ENCODE peak calls at places on chromosomes 16 and 17, in seven cellular contexts. R is stomach, Q is upper lobe of left lung, I is GM12891, C is H1, N is SK-N-MC, A is HCT116. U is an unnamed sample.

GRCh38 chr16:66324785-66325184 is 41.7 kb upstream of the CDH5 start:
- DNase-seq in R (no peak), Q (peak), I (no peak), C (peak), N (no peak), A (peak), U (no peak)

GRCh38 chr17:8859029-8859803 is 8.3 kb downstream of the PIK3R6 start:
- DNase-seq in R (no peak), Q (no peak), I (no peak), C (no peak), N (no peak), A (no peak), U (no peak)

GRCh38 chr17:45063198-45063597 is 2.1 kb downstream of the NMT1 start:
- DNase-seq in R (no peak), Q (no peak), I (no peak), C (no peak), N (no peak), A (no peak), U (no peak)

GRCh38 chr17:34797724-34798123 is 163.5 kb downstream of the CCT6B start:
- DNase-seq in R (no peak), Q (no peak), I (no peak), C (peak), N (no peak), A (no peak), U (no peak)

GRCh38 chr16:88759245-88759975 is 25.6 kb downstream of the PIEZO1 start:
- DNase-seq in R (peak), Q (no peak), I (no peak), C (no peak), N (no peak), A (no peak), U (peak)

GRCh38 chr16:53465606-53466290 is 31.5 kb downstream of the RBL2 start:
- DNase-seq in R (no peak), Q (no peak), I (no peak), C (no peak), N (no peak), A (peak), U (no peak)

GRCh38 chr16:306911-307370 is 24.0 kb downstream of the PDIA2 start:
- DNase-seq in R (no peak), Q (no peak), I (no peak), C (no peak), N (no peak), A (no peak), U (no peak)

GRCh38 chr16:22782299-22782698 is 31.7 kb upstream of the HS3ST2 start:
- DNase-seq in R (no peak), Q (no peak), I (no peak), C (no peak), N (no peak), A (no peak), U (no peak)

GRCh38 chr16:85123891-85124635 is 11.8 kb upstream of the CIBAR2 start:
- DNase-seq in R (no peak), Q (peak), I (no peak), C (peak), N (no peak), A (no peak), U (peak)

GRCh38 chr16:66359811-66360608 is 6.5 kb upstream of the CDH5 start:
- DNase-seq in R (no peak), Q (no peak), I (no peak), C (no peak), N (no peak), A (no peak), U (no peak)

GRCh38 chr17:56594528-56595418 is 1.3 kb downstream of the NOG start:
- DNase-seq in R (no peak), Q (peak), I (peak), C (no peak), N (no peak), A (no peak), U (no peak)

GRCh38 chr17:61749823-61750404 is 113.4 kb downstream of the BRIP1 start:
- DNase-seq in R (no peak), Q (no peak), I (no peak), C (no peak), N (no peak), A (no peak), U (no peak)

GRCh38 chr17:81349397-81350319 is 45.6 kb upstream of the BAHCC1 start:
- DNase-seq in R (no peak), Q (no peak), I (no peak), C (no peak), N (no peak), A (peak), U (no peak)

GRCh38 chr16:53282975-53283946 is 151.0 kb upstream of the RBL2 start:
- DNase-seq in R (no peak), Q (no peak), I (no peak), C (no peak), N (peak), A (peak), U (no peak)

GRCh38 chr16:68792465-68793324 is 50.6 kb upstream of the TANGO6 start:
- DNase-seq in R (peak), Q (no peak), I (no peak), C (no peak), N (no peak), A (no peak), U (peak)

GRCh38 chr17:1542316-1542715 is 20.3 kb downstream of the PITPNA start:
- DNase-seq in R (no peak), Q (no peak), I (no peak), C (no peak), N (no peak), A (no peak), U (no peak)

GRCh38 chr17:29574732-29575510 is 6.4 kb downstream of the TP53I13 start:
- DNase-seq in R (peak), Q (no peak), I (no peak), C (no peak), N (no peak), A (no peak), U (peak)

GRCh38 chr17:42618442-42619150 is 9.1 kb downstream of the TUBG1 start:
- DNase-seq in R (peak), Q (no peak), I (peak), C (no peak), N (no peak), A (no peak), U (peak)

GRCh38 chr16:48330847-48331204 is 54.4 kb downstream of the SIAH1 start:
- DNase-seq in R (no peak), Q (no peak), I (no peak), C (no peak), N (no peak), A (no peak), U (no peak)

GRCh38 chr17:75240394-75241142 is 20.8 kb downstream of the GGA3 start:
- DNase-seq in R (no peak), Q (peak), I (peak), C (no peak), N (no peak), A (peak), U (no peak)

GRCh38 chr16:57240872-57241271 is 4.2 kb upstream of the ARL2BP start:
- DNase-seq in R (no peak), Q (no peak), I (no peak), C (no peak), N (no peak), A (no peak), U (no peak)
- TF ChIP-seq POLR2AphosphoS5 in R (no peak), Q (no peak), I (no peak), C (no peak), N (no peak), A (no peak), U (no peak)

DNA sequence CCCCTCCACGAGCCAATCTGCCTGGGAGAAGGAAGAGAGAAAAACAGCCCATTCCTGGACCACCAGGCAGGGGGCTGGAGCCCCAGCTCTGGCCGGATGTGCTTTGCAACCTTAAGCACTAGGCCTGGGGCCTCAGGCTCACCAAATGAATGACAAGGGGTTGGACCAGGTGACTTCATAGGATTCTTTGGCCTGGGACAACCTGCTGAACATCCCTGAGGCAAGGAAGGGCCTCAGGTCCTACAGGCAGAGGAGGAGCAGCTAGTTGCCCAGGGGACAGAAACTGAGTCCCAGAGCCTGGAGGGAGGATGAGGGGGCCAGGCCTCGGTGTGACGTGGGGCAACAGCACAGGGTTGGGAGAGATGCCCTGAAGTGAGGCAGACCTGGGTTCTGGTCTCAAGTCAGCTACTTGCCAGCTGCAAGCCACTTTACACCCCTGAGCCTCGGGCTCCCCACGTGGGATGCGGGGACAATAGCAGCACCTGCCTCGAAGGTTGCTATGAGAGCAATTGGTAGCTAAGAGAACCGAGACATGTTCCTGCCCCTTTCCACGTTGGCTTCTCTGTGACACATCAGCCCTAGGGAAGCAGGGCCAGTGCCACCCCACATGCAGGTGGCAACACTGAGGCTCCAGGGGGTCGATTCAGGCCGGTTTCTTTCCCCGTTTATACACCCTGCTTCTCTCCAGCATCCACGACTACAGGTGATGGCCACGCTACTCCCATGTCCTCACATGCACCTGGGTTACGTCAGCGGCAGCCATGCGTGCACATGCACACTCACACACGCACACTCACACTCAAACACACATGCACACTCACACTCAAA is 42.6 kb downstream of the CFAP20 start:
- DNase-seq in R (no peak), Q (no peak), I (no peak), C (no peak), N (no peak), A (no peak), U (no peak)
- TF ChIP-seq POLR2AphosphoS5 in R (no peak), Q (no peak), I (no peak), C (no peak), N (no peak), A (no peak), U (no peak)

DNA sequence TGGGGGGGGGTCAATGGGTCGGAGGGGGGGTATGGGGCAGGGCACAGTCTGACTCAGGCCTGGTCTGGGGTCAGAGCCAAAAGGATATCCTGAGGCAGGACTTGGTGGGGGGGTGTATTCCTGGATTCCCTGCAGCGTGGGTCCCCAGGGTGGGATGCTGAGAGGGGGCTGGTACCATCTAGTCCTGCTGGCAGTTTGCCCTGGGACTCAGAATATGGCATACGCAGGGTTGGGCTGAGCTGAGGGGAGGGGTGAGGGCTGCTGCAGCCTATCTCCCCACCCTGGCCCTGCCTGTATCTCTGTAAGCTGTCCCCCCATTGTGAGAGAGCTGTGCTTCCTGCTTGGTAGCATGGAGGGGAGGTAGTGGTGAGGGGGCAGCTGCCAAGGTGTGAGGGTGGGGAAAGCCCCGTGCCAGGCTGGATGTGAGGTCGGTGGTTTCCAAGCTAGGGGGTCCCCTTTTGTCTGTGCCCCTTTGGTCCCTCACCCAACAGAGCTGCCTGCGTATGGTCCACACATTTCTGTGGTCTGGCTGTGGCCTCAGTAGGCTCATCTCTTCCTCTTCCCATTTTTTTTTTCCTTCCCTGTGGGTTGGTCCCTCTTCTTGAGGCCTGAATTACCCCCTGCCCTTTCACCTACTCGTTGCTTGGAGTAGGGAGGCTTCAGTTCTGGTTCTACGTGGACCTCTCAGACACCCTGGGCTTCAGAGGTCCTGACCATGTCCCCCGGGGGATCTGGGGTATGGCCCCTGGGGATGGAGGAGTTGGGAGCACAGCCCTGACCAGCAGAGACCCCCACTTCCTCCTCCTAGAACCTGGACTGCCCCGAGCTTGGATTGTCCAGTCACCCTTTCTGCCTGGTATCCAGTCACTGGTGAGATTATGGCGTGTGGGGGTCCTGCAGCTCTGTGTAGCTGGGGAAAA is 15.0 kb downstream of the RARA start:
- DNase-seq in R (no peak), Q (no peak), I (no peak), C (no peak), N (no peak), A (no peak), U (peak)
- TF ChIP-seq POLR2AphosphoS5 in R (no peak), Q (peak), I (no peak), C (no peak), N (no peak), A (no peak), U (no peak)

GRCh38 chr16:77112701-77113100 is 78.3 kb upstream of the MON1B start:
- DNase-seq in R (no peak), Q (no peak), I (no peak), C (no peak), N (no peak), A (no peak), U (no peak)

GRCh38 chr16:77113835-77114234 is 77.2 kb upstream of the MON1B start:
- DNase-seq in R (peak), Q (no peak), I (no peak), C (no peak), N (no peak), A (no peak), U (no peak)

DNA sequence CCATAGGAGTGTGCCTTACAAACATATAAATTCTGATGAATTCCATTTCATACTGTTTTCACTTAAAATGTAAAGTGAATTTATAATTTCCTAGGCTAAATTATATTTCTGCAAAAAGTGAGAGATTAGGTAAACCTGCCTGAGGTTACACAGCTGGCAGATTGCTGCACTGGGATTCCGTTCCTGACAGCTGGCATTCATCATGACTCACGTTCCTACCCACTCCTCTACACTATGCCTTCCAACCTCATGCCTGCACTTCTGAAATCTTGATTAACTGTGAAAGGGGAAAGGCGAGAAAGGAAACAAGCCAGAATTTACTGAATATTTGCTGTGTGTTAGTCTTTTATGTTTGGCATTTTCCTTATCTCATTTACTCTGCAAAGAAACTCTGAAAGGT is 73.3 kb upstream of the MON1B start:
- DNase-seq in R (no peak), Q (no peak), I (no peak), C (no peak), N (no peak), A (no peak), U (no peak)
- TF ChIP-seq POLR2AphosphoS5 in R (no peak), Q (no peak), I (no peak), C (no peak), N (no peak), A (no peak), U (no peak)

GRCh38 chr17:4144411-4144747 is 1.4 kb downstream of the CYB5D2 start:
- DNase-seq in R (no peak), Q (no peak), I (no peak), C (no peak), N (no peak), A (no peak), U (no peak)
- TF ChIP-seq POLR2AphosphoS5 in R (no peak), Q (no peak), I (no peak), C (no peak), N (no peak), A (no peak), U (peak)

U was measured in transverse colon.